ENCODE peak calls at places on chromosomes 1 and 21, in seven cellular contexts. U is heart left ventricle, Z is pancreas, R is uterus, I is AG04450, C is stomach, T is tibial artery. D is an unnamed sample.

GRCh38 chr1:235105051-235106043 is 23.3 kb downstream of the TOMM20 start:
- DNase-seq in U (no peak), Z (no peak), R (no peak), I (no peak), C (no peak), T (no peak), D (no peak)

GRCh38 chr1:80896957-80897356 is 903.8 kb upstream of the ADGRL2 start:
- DNase-seq in U (no peak), Z (no peak), R (no peak), I (no peak), C (no peak), T (no peak), D (no peak)

GRCh38 chr1:175673236-175674150 is 69.9 kb downstream of the TNR start:
- DNase-seq in U (no peak), Z (no peak), R (no peak), I (no peak), C (no peak), T (no peak), D (no peak)

GRCh38 chr1:76955652-76956051 is 88.4 kb downstream of the ST6GALNAC5 start:
- DNase-seq in U (no peak), Z (no peak), R (no peak), I (no peak), C (no peak), T (no peak), D (no peak)

GRCh38 chr1:181021811-181022434 is 747 bp downstream of the STX6 start:
- DNase-seq in U (peak), Z (peak), R (peak), I (peak), C (no peak), T (peak), D (peak)

GRCh38 chr1:54403808-54404261 is 2.4 kb downstream of the SSBP3 start:
- DNase-seq in U (no peak), Z (no peak), R (no peak), I (peak), C (no peak), T (no peak), D (no peak)

GRCh38 chr1:184624051-184624450 is 130.6 kb downstream of the EDEM3 start:
- DNase-seq in U (no peak), Z (no peak), R (no peak), I (no peak), C (no peak), T (peak), D (no peak)

GRCh38 chr1:157948547-157949152 is 44.8 kb upstream of the KIRREL1 start:
- DNase-seq in U (peak), Z (no peak), R (no peak), I (no peak), C (no peak), T (no peak), D (no peak)

GRCh38 chr1:229139320-229139719 is 131.6 kb upstream of the RAB4A start:
- DNase-seq in U (no peak), Z (no peak), R (no peak), I (no peak), C (no peak), T (no peak), D (no peak)

GRCh38 chr1:21384620-21385019 is 55.3 kb upstream of the NBPF3 start:
- DNase-seq in U (no peak), Z (no peak), R (no peak), I (no peak), C (no peak), T (no peak), D (no peak)

GRCh38 chr1:209029737-209030136 is 553.8 kb upstream of the CAMK1G start:
- DNase-seq in U (no peak), Z (no peak), R (no peak), I (no peak), C (no peak), T (no peak), D (no peak)

GRCh38 chr1:245788269-245788668 is 633.5 kb downstream of the KIF26B start:
- DNase-seq in U (no peak), Z (no peak), R (peak), I (peak), C (no peak), T (no peak), D (no peak)

GRCh38 chr1:218498061-218498938 is 153.2 kb downstream of the TGFB2 start:
- DNase-seq in U (no peak), Z (no peak), R (no peak), I (no peak), C (no peak), T (no peak), D (no peak)

GRCh38 chr21:26421724-26422123 is 151.4 kb downstream of the CYYR1 start:
- DNase-seq in U (no peak), Z (no peak), R (no peak), I (no peak), C (no peak), T (no peak), D (no peak)

GRCh38 chr1:95067069-95067468 is 5.7 kb downstream of the ALG14 start:
- DNase-seq in U (no peak), Z (no peak), R (no peak), I (no peak), C (no peak), T (no peak), D (no peak)

GRCh38 chr1:163796394-163796821 is 474.7 kb downstream of the NUF2 start:
- DNase-seq in U (no peak), Z (no peak), R (no peak), I (no peak), C (no peak), T (no peak), D (no peak)

GRCh38 chr1:181126871-181127587 is 38.5 kb downstream of the IER5 start:
- DNase-seq in U (no peak), Z (no peak), R (no peak), I (no peak), C (peak), T (no peak), D (no peak)

GRCh38 chr1:216095400-216095799 is 327.8 kb downstream of the USH2A start:
- DNase-seq in U (no peak), Z (no peak), R (no peak), I (no peak), C (no peak), T (no peak), D (no peak)

GRCh38 chr1:25036117-25036546 is 106.1 kb upstream of the RUNX3 start:
- DNase-seq in U (no peak), Z (no peak), R (no peak), I (no peak), C (no peak), T (no peak), D (no peak)

GRCh38 chr1:25793585-25794170 is 6.3 kb upstream of the SELENON start:
- DNase-seq in U (no peak), Z (no peak), R (no peak), I (no peak), C (no peak), T (no peak), D (no peak)

GRCh38 chr1:71350805-71351204 is 270.0 kb upstream of the ZRANB2 start:
- DNase-seq in U (no peak), Z (no peak), R (no peak), I (no peak), C (no peak), T (no peak), D (no peak)

GRCh38 chr1:25641931-25642611 is 25.5 kb downstream of the MAN1C1 start:
- DNase-seq in U (no peak), Z (no peak), R (peak), I (peak), C (no peak), T (peak), D (no peak)

GRCh38 chr1:38046333-38046883 is at the start of gene POU3F1:
- DNase-seq in U (no peak), Z (no peak), R (no peak), I (no peak), C (no peak), T (no peak), D (no peak)

GRCh38 chr21:42569732-42570301 is 56.2 kb downstream of the SLC37A1 start:
- DNase-seq in U (peak), Z (no peak), R (peak), I (no peak), C (peak), T (peak), D (peak)

GRCh38 chr1:119544165-119544762 is 37.3 kb downstream of the HSD3B1 start:
- DNase-seq in U (no peak), Z (no peak), R (no peak), I (no peak), C (no peak), T (no peak), D (no peak)

GRCh38 chr1:38733761-38734160 is 125.8 kb downstream of the RRAGC start:
- DNase-seq in U (no peak), Z (no peak), R (no peak), I (no peak), C (no peak), T (no peak), D (no peak)

GRCh38 chr1:94863297-94863911 is 43.2 kb downstream of the SLC44A3 start:
- DNase-seq in U (no peak), Z (no peak), R (peak), I (no peak), C (no peak), T (no peak), D (no peak)

GRCh38 chr1:21320410-21321107 is 30.3 kb upstream of the ECE1 start:
- DNase-seq in U (no peak), Z (no peak), R (no peak), I (no peak), C (no peak), T (peak), D (no peak)

GRCh38 chr1:17080881-17081280 is 27.0 kb upstream of the SDHB start:
- DNase-seq in U (no peak), Z (peak), R (no peak), I (no peak), C (no peak), T (no peak), D (no peak)

GRCh38 chr1:226691257-226691656 is 47.8 kb downstream of the ITPKB start:
- DNase-seq in U (no peak), Z (no peak), R (peak), I (no peak), C (no peak), T (no peak), D (no peak)

GRCh38 chr1:116770625-116771024 is 16.4 kb downstream of the CD2 start:
- DNase-seq in U (no peak), Z (no peak), R (no peak), I (no peak), C (no peak), T (no peak), D (no peak)

GRCh38 chr1:41497056-41497440 is 12.6 kb upstream of the EDN2 start:
- DNase-seq in U (no peak), Z (no peak), R (peak), I (no peak), C (no peak), T (no peak), D (no peak)
- H3K27ac ChIP-seq in U (peak), Z (peak), R (peak), I (no peak), C (peak), T (peak), D (peak)

GRCh38 chr1:13825033-13825432 is 125.0 kb downstream of the PRDM2 start:
- DNase-seq in U (no peak), Z (no peak), R (no peak), I (no peak), C (no peak), T (no peak), D (no peak)
- TF ChIP-seq CTCF in U (no peak), Z (no peak), R (no peak), I (peak), C (no peak), T (no peak), D (no peak)

DNA sequence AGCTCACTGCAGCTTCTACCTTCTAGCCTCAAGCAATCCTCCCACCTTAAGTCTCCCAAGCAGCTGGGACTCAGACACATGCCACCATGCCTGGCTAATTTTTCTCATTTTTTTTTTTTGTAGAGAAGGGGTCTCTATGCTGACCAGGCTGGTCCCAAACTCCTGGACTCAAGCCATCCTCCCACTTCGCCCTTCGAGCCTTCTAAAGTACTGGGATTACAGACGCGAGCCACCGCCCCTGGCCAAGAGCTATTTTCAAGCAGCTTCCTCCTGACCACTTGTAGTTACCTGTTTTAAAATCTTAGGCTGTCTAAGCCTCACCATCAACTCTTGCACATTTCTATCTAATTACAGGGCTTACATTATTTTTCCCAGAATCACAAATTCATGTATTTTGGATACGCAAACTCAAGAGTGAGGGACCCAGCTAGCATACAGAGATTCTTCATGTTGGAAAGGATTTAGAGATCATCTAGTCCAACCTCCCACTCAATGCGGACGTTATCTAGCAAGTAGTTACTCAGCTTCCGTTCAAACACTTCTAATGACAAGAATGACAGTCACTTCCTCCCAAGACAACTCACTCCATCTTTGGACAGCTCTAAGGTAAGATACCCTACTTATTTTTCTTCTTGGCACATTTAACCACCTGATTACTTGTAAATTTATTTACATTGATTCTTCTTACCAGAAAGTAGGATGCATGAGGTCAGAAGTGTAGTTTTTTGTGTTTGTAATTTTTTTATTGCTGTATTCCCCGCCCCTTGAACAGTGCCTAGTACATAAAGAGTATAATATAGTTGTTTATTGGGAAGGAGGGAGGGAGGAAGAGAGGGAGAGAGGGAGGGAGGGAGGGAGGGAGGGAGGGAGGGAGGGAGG is 65.4 kb downstream of the LUZP1 start:
- DNase-seq in U (no peak), Z (no peak), R (no peak), I (no peak), C (no peak), T (no peak), D (no peak)
- H3K27ac ChIP-seq in U (peak), Z (no peak), R (peak), I (peak), C (peak), T (no peak), D (no peak)

GRCh38 chr1:5286244-5286643 is 631.8 kb downstream of the AJAP1 start:
- DNase-seq in U (no peak), Z (no peak), R (no peak), I (no peak), C (no peak), T (no peak), D (no peak)
- TF ChIP-seq CTCF in U (no peak), Z (no peak), R (no peak), I (no peak), C (no peak), T (no peak), D (peak)

D was measured in dorsolateral prefrontal cortex.